ENCODE peak calls at places on chromosomes 1 and 21, in eight cellular contexts. One of them, this sample, is unnamed.

GRCh38 chr1:110508038-110508437 is 10.9 kb downstream of the KCNA10 start:
- DNase-seq in neural crest cell: no peak
- DNase-seq in fibroblast of pulmonary artery: peak
- DNase-seq in GM12878: no peak
- DNase-seq in GM13976: peak
- DNase-seq in ascending aorta: no peak
- DNase-seq in IMR-90: peak
- DNase-seq in astrocyte of the spinal cord: no peak
- DNase-seq in this sample: peak

GRCh38 chr21:32456497-32456918 is 44.0 kb downstream of the EVA1C start:
- DNase-seq in neural crest cell: no peak
- DNase-seq in fibroblast of pulmonary artery: peak
- DNase-seq in GM12878: no peak
- DNase-seq in GM13976: no peak
- DNase-seq in ascending aorta: no peak
- DNase-seq in IMR-90: peak
- DNase-seq in astrocyte of the spinal cord: peak
- DNase-seq in this sample: no peak

GRCh38 chr1:100400332-100400933 is 48.1 kb downstream of the CDC14A start:
- DNase-seq in neural crest cell: peak
- DNase-seq in fibroblast of pulmonary artery: peak
- DNase-seq in GM12878: no peak
- DNase-seq in GM13976: peak
- DNase-seq in ascending aorta: no peak
- DNase-seq in IMR-90: no peak
- DNase-seq in astrocyte of the spinal cord: no peak
- DNase-seq in this sample: peak

GRCh38 chr1:55478742-55479141 is 263.6 kb upstream of the USP24 start:
- DNase-seq in neural crest cell: no peak
- DNase-seq in fibroblast of pulmonary artery: peak
- DNase-seq in GM12878: no peak
- DNase-seq in GM13976: peak
- DNase-seq in ascending aorta: no peak
- DNase-seq in IMR-90: peak
- DNase-seq in astrocyte of the spinal cord: peak
- DNase-seq in this sample: peak

GRCh38 chr21:14942801-14943490 is 121.9 kb downstream of the NRIP1 start:
- DNase-seq in neural crest cell: no peak
- DNase-seq in fibroblast of pulmonary artery: peak
- DNase-seq in GM12878: no peak
- DNase-seq in GM13976: no peak
- DNase-seq in ascending aorta: no peak
- DNase-seq in IMR-90: peak
- DNase-seq in astrocyte of the spinal cord: peak
- DNase-seq in this sample: no peak

GRCh38 chr1:203189951-203190352 is 3.4 kb upstream of the CHI3L1 start:
- DNase-seq in neural crest cell: no peak
- DNase-seq in fibroblast of pulmonary artery: no peak
- DNase-seq in GM12878: no peak
- DNase-seq in GM13976: no peak
- DNase-seq in ascending aorta: no peak
- DNase-seq in IMR-90: peak
- DNase-seq in astrocyte of the spinal cord: no peak
- DNase-seq in this sample: no peak

GRCh38 chr1:156165083-156165482 is 11.7 kb downstream of the SEMA4A start:
- DNase-seq in neural crest cell: no peak
- DNase-seq in fibroblast of pulmonary artery: no peak
- DNase-seq in GM12878: no peak
- DNase-seq in GM13976: peak
- DNase-seq in ascending aorta: no peak
- DNase-seq in IMR-90: peak
- DNase-seq in astrocyte of the spinal cord: no peak
- DNase-seq in this sample: no peak

GRCh38 chr1:205191617-205192016 is 19.9 kb downstream of the DSTYK start:
- DNase-seq in neural crest cell: no peak
- DNase-seq in fibroblast of pulmonary artery: no peak
- DNase-seq in GM12878: no peak
- DNase-seq in GM13976: no peak
- DNase-seq in ascending aorta: no peak
- DNase-seq in IMR-90: no peak
- DNase-seq in astrocyte of the spinal cord: no peak
- DNase-seq in this sample: no peak

GRCh38 chr1:145871994-145872411 is 13.1 kb upstream of the PIAS3 start:
- DNase-seq in neural crest cell: no peak
- DNase-seq in fibroblast of pulmonary artery: peak
- DNase-seq in GM12878: no peak
- DNase-seq in GM13976: peak
- DNase-seq in ascending aorta: no peak
- DNase-seq in IMR-90: peak
- DNase-seq in astrocyte of the spinal cord: peak
- DNase-seq in this sample: peak

GRCh38 chr1:179178965-179179364 is 50.5 kb downstream of the ABL2 start:
- DNase-seq in neural crest cell: no peak
- DNase-seq in fibroblast of pulmonary artery: peak
- DNase-seq in GM12878: no peak
- DNase-seq in GM13976: no peak
- DNase-seq in ascending aorta: no peak
- DNase-seq in IMR-90: peak
- DNase-seq in astrocyte of the spinal cord: peak
- DNase-seq in this sample: no peak

GRCh38 chr1:93845554-93846150 is 33.4 kb downstream of the DNTTIP2 start:
- DNase-seq in neural crest cell: peak
- DNase-seq in fibroblast of pulmonary artery: peak
- DNase-seq in GM12878: no peak
- DNase-seq in GM13976: peak
- DNase-seq in ascending aorta: no peak
- DNase-seq in IMR-90: peak
- DNase-seq in astrocyte of the spinal cord: peak
- DNase-seq in this sample: no peak

GRCh38 chr1:93848352-93848883 is 30.6 kb downstream of the DNTTIP2 start:
- DNase-seq in neural crest cell: no peak
- DNase-seq in fibroblast of pulmonary artery: no peak
- DNase-seq in GM12878: no peak
- DNase-seq in GM13976: no peak
- DNase-seq in ascending aorta: no peak
- DNase-seq in IMR-90: no peak
- DNase-seq in astrocyte of the spinal cord: no peak
- DNase-seq in this sample: no peak

GRCh38 chr1:93847811-93848288 is 31.2 kb downstream of the DNTTIP2 start:
- DNase-seq in neural crest cell: peak
- DNase-seq in fibroblast of pulmonary artery: peak
- DNase-seq in GM12878: no peak
- DNase-seq in GM13976: peak
- DNase-seq in ascending aorta: peak
- DNase-seq in IMR-90: peak
- DNase-seq in astrocyte of the spinal cord: no peak
- DNase-seq in this sample: peak

GRCh38 chr1:93846151-93846928 is 32.7 kb downstream of the DNTTIP2 start:
- DNase-seq in neural crest cell: peak
- DNase-seq in fibroblast of pulmonary artery: peak
- DNase-seq in GM12878: no peak
- DNase-seq in GM13976: peak
- DNase-seq in ascending aorta: peak
- DNase-seq in IMR-90: peak
- DNase-seq in astrocyte of the spinal cord: peak
- DNase-seq in this sample: peak

DNA sequence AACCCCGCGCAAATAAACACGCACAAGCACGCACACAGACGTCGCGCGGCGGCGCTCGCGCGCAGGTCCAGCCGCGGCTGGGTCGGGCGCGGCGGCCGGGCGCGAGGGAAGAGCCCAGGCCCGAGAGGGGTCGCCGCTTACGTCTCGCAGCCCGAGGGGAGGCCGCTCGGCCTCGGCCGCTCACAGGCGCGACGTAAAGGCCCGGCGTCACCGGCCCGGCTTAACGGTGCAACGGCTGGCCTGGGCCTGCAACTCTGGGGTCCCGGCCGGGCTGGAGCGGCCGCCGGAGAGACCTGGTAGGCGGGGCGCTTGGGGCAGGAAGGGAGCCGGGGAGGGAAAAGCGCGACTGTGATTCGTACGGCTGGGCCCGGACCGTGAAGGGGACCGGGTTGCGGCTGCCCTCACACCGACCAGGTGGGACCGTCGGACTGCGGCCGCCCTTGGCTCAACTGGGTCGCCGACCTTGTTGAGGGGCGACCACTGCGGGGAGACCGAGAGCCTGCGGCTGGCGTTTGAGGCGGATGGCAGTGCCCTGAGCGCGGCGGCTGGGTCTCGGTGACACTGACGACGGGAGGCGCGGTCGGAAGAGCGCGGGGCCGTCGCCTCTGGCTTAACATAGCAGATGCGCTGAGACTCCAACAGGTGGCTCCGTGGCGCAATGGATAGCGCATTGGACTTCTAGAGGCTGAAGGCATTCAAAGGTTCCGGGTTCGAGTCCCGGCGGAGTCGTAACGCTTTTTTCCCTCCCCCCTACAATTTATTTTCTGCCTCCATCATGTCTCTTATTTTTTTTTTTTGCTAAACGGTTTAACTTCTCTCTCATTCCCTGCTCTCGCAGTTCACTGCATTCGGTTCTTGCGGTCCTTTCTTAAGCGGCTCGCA is 31.8 kb downstream of the DNTTIP2 start:
- DNase-seq in neural crest cell: peak
- DNase-seq in fibroblast of pulmonary artery: peak
- DNase-seq in GM12878: peak
- DNase-seq in GM13976: peak
- DNase-seq in ascending aorta: peak
- DNase-seq in IMR-90: peak
- DNase-seq in astrocyte of the spinal cord: peak
- DNase-seq in this sample: peak
- TF ChIP-seq CTCF in neural crest cell: peak
- TF ChIP-seq CTCF in fibroblast of pulmonary artery: no peak
- TF ChIP-seq CTCF in GM12878: no peak
- TF ChIP-seq CTCF in GM13976: no peak
- TF ChIP-seq CTCF in ascending aorta: no peak
- TF ChIP-seq CTCF in IMR-90: no peak
- TF ChIP-seq CTCF in astrocyte of the spinal cord: peak
- TF ChIP-seq CTCF in this sample: no peak

DNA sequence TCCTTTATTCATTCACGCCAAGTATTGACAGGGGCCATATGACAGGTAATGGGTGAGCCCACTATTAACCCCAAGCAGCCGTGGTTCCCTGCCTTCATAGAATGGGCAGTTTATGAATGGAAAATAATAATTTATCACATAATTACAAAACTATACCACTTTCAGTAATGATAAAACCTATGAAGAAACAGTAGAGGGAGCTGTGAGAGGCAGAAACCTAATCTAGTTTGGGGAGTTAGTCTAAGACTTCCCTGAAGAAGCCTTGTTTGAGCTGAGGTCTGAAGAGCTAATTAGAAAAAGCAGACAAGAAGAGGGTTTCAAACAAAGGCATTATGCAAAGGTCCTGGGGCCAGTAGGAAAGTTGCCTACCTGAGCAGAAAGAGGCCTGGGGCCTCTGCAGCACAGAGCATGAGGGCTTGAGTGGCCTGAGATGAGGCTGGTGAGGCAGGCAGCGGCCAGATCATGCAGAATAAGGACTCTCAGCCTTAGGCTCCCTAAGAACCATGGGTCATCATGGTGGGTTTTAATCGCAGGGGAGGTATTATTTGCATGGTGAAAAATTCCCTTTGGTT is 142.8 kb downstream of the ATG4C start:
- DNase-seq in neural crest cell: no peak
- DNase-seq in fibroblast of pulmonary artery: no peak
- DNase-seq in GM12878: no peak
- DNase-seq in GM13976: no peak
- DNase-seq in ascending aorta: no peak
- DNase-seq in IMR-90: no peak
- DNase-seq in astrocyte of the spinal cord: no peak
- DNase-seq in this sample: no peak
- TF ChIP-seq CTCF in neural crest cell: no peak
- TF ChIP-seq CTCF in fibroblast of pulmonary artery: no peak
- TF ChIP-seq CTCF in GM12878: peak
- TF ChIP-seq CTCF in GM13976: no peak
- TF ChIP-seq CTCF in ascending aorta: no peak
- TF ChIP-seq CTCF in IMR-90: peak
- TF ChIP-seq CTCF in astrocyte of the spinal cord: peak
- TF ChIP-seq CTCF in this sample: no peak

DNA sequence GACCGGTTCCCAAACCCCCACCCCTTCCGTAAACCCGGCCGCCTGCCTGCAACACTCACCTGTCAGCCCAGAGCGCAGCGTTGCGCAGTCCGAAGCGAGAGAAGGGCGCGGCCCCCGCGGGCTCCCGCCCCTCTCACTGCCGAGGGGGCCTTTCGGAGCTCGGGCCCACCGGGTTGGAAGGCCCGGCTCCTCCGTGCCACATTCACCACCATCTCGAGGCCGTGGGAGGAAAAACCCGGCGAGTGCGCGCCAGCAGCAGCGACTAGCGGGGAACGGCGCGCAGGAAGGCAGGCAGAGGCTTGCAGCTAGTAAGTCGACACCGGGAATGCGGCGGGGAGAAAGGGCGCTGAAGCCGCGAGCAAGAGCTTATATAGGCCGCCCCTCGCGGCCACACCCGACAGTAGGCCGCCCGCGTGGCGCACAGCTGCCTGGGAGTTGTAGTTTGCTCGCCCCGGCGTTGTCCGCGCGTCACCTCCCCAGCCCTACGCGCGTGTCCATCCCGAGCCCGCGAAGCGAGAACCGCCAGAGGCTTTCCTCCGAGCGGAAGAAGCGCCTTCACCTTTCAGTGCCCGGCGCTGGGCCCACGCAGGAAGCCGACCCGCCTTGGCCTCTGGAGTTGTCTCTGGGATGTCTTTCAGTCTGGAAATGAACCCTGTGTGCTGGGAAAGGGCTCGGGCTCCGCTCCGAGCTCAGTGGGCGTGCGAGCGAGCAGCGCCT is 10.4 kb upstream of the RAB42 start:
- DNase-seq in neural crest cell: peak
- DNase-seq in fibroblast of pulmonary artery: peak
- DNase-seq in GM12878: peak
- DNase-seq in GM13976: peak
- DNase-seq in ascending aorta: peak
- DNase-seq in IMR-90: peak
- DNase-seq in astrocyte of the spinal cord: peak
- DNase-seq in this sample: peak
- TF ChIP-seq CTCF in neural crest cell: peak
- TF ChIP-seq CTCF in fibroblast of pulmonary artery: no peak
- TF ChIP-seq CTCF in GM12878: no peak
- TF ChIP-seq CTCF in GM13976: no peak
- TF ChIP-seq CTCF in ascending aorta: no peak
- TF ChIP-seq CTCF in IMR-90: no peak
- TF ChIP-seq CTCF in astrocyte of the spinal cord: no peak
- TF ChIP-seq CTCF in this sample: no peak

GRCh38 chr1:229231754-229232119 is 39.2 kb upstream of the RAB4A start:
- DNase-seq in neural crest cell: no peak
- DNase-seq in fibroblast of pulmonary artery: no peak
- DNase-seq in GM12878: no peak
- DNase-seq in GM13976: no peak
- DNase-seq in ascending aorta: no peak
- DNase-seq in IMR-90: no peak
- DNase-seq in astrocyte of the spinal cord: no peak
- DNase-seq in this sample: no peak
- TF ChIP-seq CTCF in neural crest cell: peak
- TF ChIP-seq CTCF in fibroblast of pulmonary artery: no peak
- TF ChIP-seq CTCF in GM12878: no peak
- TF ChIP-seq CTCF in GM13976: no peak
- TF ChIP-seq CTCF in ascending aorta: no peak
- TF ChIP-seq CTCF in IMR-90: no peak
- TF ChIP-seq CTCF in astrocyte of the spinal cord: no peak
- TF ChIP-seq CTCF in this sample: no peak

This sample was measured in GM20000.